ENCODE peak calls at places on chromosomes 16 and 17, in eight cellular contexts. R, V, J, C, H, S, U and L are unnamed samples.

GRCh38 chr16:73196670-73197069 is 148.7 kb upstream of the ZFHX3 start:
- DNase-seq in S (peak), C (peak), H (peak), R (no peak), V (peak), U (peak), J (peak), L (peak)

GRCh38 chr17:58710948-58711552 is 18.6 kb downstream of the RAD51C start:
- DNase-seq in J (peak), V (peak), R (no peak), S (peak), U (peak), C (peak), H (peak), L (peak)

GRCh38 chr17:71975331-71975801 is 145.5 kb upstream of the SOX9 start:
- DNase-seq in S (no peak), C (peak), H (peak), J (no peak), U (peak), R (no peak), V (peak), L (peak)

GRCh38 chr17:76969598-76970172 is 101.5 kb downstream of the MGAT5B start:
- DNase-seq in U (no peak), V (no peak), J (no peak), H (no peak), S (no peak), C (no peak), R (no peak), L (no peak)

GRCh38 chr17:177762-178161 is 3.7 kb downstream of the DOC2B start:
- DNase-seq in R (no peak), V (no peak), S (no peak), H (no peak), U (no peak), C (no peak), J (no peak), L (no peak)

GRCh38 chr17:75371339-75371738 is 34.1 kb downstream of the GRB2 start:
- DNase-seq in H (no peak), R (no peak), V (no peak), S (peak), J (no peak), C (no peak), U (no peak), L (no peak)

GRCh38 chr16:70298988-70299938 is at the start of gene DDX19B:
- DNase-seq in V (no peak), H (peak), C (peak), R (peak), U (peak), S (peak), J (peak), L (peak)

GRCh38 chr16:55330726-55331647 is 7.0 kb downstream of the IRX6 start:
- DNase-seq in U (no peak), J (no peak), C (no peak), S (no peak), V (no peak), H (no peak), R (no peak), L (no peak)

GRCh38 chr17:60165976-60166375 is 16.2 kb downstream of the CA4 start:
- DNase-seq in U (no peak), R (no peak), J (no peak), V (no peak), C (no peak), S (no peak), H (peak), L (no peak)

GRCh38 chr17:17883801-17884200 is 47.0 kb upstream of the SREBF1 start:
- DNase-seq in J (no peak), C (no peak), R (no peak), H (no peak), S (no peak), V (no peak), U (no peak), L (no peak)

GRCh38 chr16:2155091-2156024 is at the start of gene TRAF7:
- DNase-seq in U (peak), V (peak), J (peak), C (peak), H (peak), R (peak), S (peak), L (peak)
- TF ChIP-seq CTCF in U (no peak), V (no peak), J (no peak), C (no peak), H (no peak), R (no peak), S (no peak), L (no peak)

GRCh38 chr16:74726736-74727135 is 26.1 kb upstream of the MLKL start:
- DNase-seq in S (peak), J (no peak), R (no peak), C (peak), U (peak), V (no peak), H (peak), L (peak)
- TF ChIP-seq CTCF in S (peak), J (no peak), R (no peak), C (peak), U (peak), V (peak), H (peak), L (peak)

DNA sequence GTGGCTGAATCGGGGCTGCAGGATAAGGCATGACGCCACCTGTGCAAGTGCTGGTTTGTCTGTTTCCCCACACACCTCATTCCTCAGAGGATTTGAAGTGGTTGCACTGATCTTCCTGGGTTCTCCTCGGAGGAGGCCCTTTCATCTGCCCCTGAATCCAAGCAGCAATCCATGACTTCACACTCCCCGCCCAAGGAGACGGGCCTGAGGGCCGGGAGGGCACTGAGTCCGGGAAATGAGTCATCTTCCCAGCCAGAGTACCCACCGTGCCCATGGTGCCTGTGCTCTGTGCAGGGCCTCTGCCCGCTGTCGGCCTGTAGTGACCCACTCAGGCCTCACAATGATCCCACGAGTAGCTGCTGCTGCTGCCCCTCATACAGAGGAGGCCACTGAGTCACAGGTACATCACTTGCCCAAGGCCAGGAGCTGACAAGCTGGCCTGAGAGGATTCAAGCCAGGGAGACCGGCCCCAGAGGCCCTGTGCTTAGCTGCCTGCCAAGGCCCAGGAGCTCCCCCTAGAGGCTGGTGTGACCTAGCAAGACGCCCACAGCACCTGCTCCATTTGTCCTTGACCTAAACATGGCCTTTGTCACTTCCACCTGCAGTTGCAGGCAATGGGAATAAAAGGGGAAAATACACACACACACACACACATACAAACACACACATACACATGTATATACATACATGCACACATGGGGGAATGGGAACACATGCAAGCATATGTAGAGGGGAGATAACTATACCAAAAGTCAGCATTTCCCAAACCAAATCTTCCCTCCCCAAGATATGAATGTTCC is 240.0 kb downstream of the C16orf95 start:
- DNase-seq in C (peak), R (no peak), S (no peak), J (peak), V (no peak), U (peak), H (peak), L (peak)
- TF ChIP-seq CTCF in C (peak), R (no peak), S (no peak), J (peak), V (peak), U (peak), H (peak), L (peak)

GRCh38 chr17:50482516-50482915 is 3.9 kb downstream of the RSAD1 start:
- DNase-seq in C (peak), S (peak), V (peak), R (peak), J (peak), U (peak), H (peak), L (peak)
- TF ChIP-seq CTCF in C (peak), S (peak), V (peak), R (peak), J (peak), U (peak), H (peak), L (peak)

GRCh38 chr16:35525979-35526590 is 2066.7 kb downstream of the TP53TG3F start:
- DNase-seq in V (no peak), R (no peak), S (no peak), C (no peak), U (no peak), H (no peak), J (no peak), L (no peak)
- TF ChIP-seq CTCF in V (no peak), R (no peak), S (no peak), C (no peak), U (no peak), H (no peak), J (no peak), L (no peak)

GRCh38 chr17:8080208-8080798 is 7.2 kb downstream of the ALOX12B start:
- DNase-seq in H (no peak), R (no peak), S (no peak), C (no peak), J (no peak), U (no peak), V (no peak), L (no peak)
- TF ChIP-seq CTCF in H (no peak), R (no peak), S (no peak), C (no peak), J (no peak), U (no peak), V (no peak), L (no peak)

GRCh38 chr17:2122641-2123302 is 67.9 kb downstream of the HIC1 start:
- DNase-seq in U (peak), H (peak), V (peak), C (peak), S (peak), R (no peak), J (peak), L (peak)

GRCh38 chr17:2125013-2125535 is 70.2 kb downstream of the HIC1 start:
- DNase-seq in J (no peak), V (no peak), C (no peak), S (no peak), H (no peak), U (peak), R (no peak), L (no peak)

GRCh38 chr17:2124391-2124790 is 69.5 kb downstream of the HIC1 start:
- DNase-seq in H (no peak), C (no peak), R (no peak), V (no peak), S (no peak), U (peak), J (no peak), L (no peak)

GRCh38 chr17:2120550-2121335 is 65.8 kb downstream of the HIC1 start:
- DNase-seq in C (peak), H (no peak), J (no peak), U (peak), V (no peak), S (no peak), R (no peak), L (peak)

DNA sequence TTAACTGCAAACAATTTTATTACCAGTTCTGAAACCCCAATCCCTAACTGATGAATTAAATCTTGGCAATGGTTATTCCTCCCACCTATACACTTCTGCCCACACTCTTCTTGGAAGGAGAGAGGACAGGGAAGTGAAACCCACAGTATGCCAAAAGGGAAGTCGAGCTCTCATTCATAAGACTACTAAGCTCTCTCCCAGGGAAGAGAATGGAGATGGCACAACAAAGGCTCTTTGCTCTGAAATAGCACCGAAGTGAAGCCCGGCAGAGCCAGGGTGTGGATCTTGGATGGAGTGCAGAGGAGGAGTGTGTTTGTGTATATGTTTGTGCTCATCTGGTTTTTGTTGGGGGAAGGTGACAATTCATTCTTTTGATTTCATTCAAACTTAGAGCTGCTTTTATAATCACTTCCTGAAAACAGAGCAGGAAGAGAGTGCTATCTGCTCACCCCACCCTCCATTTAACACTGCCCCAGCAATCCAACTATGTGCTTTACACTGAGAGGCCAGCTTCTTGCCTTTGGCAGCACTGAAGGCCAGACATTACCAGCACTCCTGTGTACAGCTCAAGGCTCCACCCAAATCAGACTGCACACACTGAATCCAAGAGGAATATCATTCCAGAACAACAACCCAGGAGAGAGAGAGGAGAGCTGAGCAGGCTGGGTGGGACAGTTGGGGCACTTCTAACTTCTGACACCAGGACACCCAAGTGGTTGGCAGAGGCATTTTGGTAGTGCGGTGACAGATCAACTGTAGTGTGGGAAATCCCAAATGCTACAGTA is 68.8 kb downstream of the HIC1 start:
- DNase-seq in C (peak), H (peak), U (peak), J (peak), V (no peak), S (peak), R (no peak), L (peak)
- TF ChIP-seq CTCF in C (no peak), H (no peak), U (no peak), J (no peak), V (no peak), S (no peak), R (no peak), L (no peak)